ENCODE peak calls at places on chromosomes 2 and 18, in seven cellular contexts. One of them, this sample, is unnamed.

GRCh38 chr18:23238152-23238531 is 102.9 kb downstream of the CABLES1 start:
- DNase-seq in NCI-H69: no peak
- DNase-seq in T-cell: no peak
- DNase-seq in spleen: no peak
- DNase-seq in BE2C: no peak
- DNase-seq in activated T-cell treated with anti-CD3 and anti-CD28 coated beads for 48 hours: no peak
- DNase-seq in DMS153: no peak
- DNase-seq in this sample: no peak

GRCh38 chr18:59927246-59927825 is 27.5 kb downstream of the PMAIP1 start:
- DNase-seq in spleen: no peak
- DNase-seq in NCI-H69: no peak
- DNase-seq in DMS153: no peak
- DNase-seq in activated T-cell treated with anti-CD3 and anti-CD28 coated beads for 48 hours: no peak
- DNase-seq in T-cell: no peak
- DNase-seq in BE2C: no peak
- DNase-seq in this sample: no peak

GRCh38 chr2:9627310-9627709 is 3.5 kb downstream of the YWHAQ start:
- DNase-seq in T-cell: no peak
- DNase-seq in NCI-H69: no peak
- DNase-seq in BE2C: no peak
- DNase-seq in DMS153: no peak
- DNase-seq in activated T-cell treated with anti-CD3 and anti-CD28 coated beads for 48 hours: no peak
- DNase-seq in spleen: no peak
- DNase-seq in this sample: no peak

GRCh38 chr2:98521266-98521665 is 76.6 kb downstream of the INPP4A start:
- DNase-seq in DMS153: no peak
- DNase-seq in spleen: no peak
- DNase-seq in activated T-cell treated with anti-CD3 and anti-CD28 coated beads for 48 hours: no peak
- DNase-seq in BE2C: no peak
- DNase-seq in NCI-H69: no peak
- DNase-seq in T-cell: no peak
- DNase-seq in this sample: no peak

GRCh38 chr2:39696072-39696471 is 30.4 kb downstream of the TMEM178A start:
- DNase-seq in NCI-H69: peak; percentile 96
- DNase-seq in DMS153: peak; percentile 95
- DNase-seq in T-cell: no peak
- DNase-seq in BE2C: peak; percentile 44
- DNase-seq in activated T-cell treated with anti-CD3 and anti-CD28 coated beads for 48 hours: no peak
- DNase-seq in spleen: no peak
- DNase-seq in this sample: no peak

GRCh38 chr2:153917570-153917969 is 45.8 kb downstream of the GALNT13 start:
- DNase-seq in DMS153: no peak
- DNase-seq in T-cell: no peak
- DNase-seq in activated T-cell treated with anti-CD3 and anti-CD28 coated beads for 48 hours: no peak
- DNase-seq in spleen: no peak
- DNase-seq in BE2C: no peak
- DNase-seq in NCI-H69: peak; percentile 17
- DNase-seq in this sample: no peak

GRCh38 chr2:175282300-175282699 is 100.8 kb upstream of the ATP5MC3 start:
- DNase-seq in T-cell: no peak
- DNase-seq in NCI-H69: peak; percentile 86
- DNase-seq in spleen: no peak
- DNase-seq in activated T-cell treated with anti-CD3 and anti-CD28 coated beads for 48 hours: no peak
- DNase-seq in BE2C: no peak
- DNase-seq in DMS153: peak; percentile 66
- DNase-seq in this sample: no peak

GRCh38 chr2:85394256-85394655 is 15.9 kb downstream of the CAPG start:
- DNase-seq in BE2C: peak; percentile 16
- DNase-seq in activated T-cell treated with anti-CD3 and anti-CD28 coated beads for 48 hours: no peak
- DNase-seq in DMS153: peak; percentile 25
- DNase-seq in spleen: peak; percentile 28
- DNase-seq in NCI-H69: no peak
- DNase-seq in T-cell: no peak
- DNase-seq in this sample: no peak

GRCh38 chr2:84969511-84970265 is 1.3 kb upstream of the KCMF1 start:
- DNase-seq in DMS153: no peak
- DNase-seq in T-cell: no peak
- DNase-seq in spleen: no peak
- DNase-seq in activated T-cell treated with anti-CD3 and anti-CD28 coated beads for 48 hours: no peak
- DNase-seq in BE2C: peak; percentile 7
- DNase-seq in NCI-H69: peak; percentile 39
- DNase-seq in this sample: no peak

GRCh38 chr2:43400508-43400907 is 174.1 kb upstream of the ZFP36L2 start:
- DNase-seq in BE2C: no peak
- DNase-seq in DMS153: no peak
- DNase-seq in T-cell: no peak
- DNase-seq in activated T-cell treated with anti-CD3 and anti-CD28 coated beads for 48 hours: no peak
- DNase-seq in NCI-H69: peak; percentile 5
- DNase-seq in spleen: no peak
- DNase-seq in this sample: no peak

GRCh38 chr2:167749641-167750040 is 497.8 kb downstream of the STK39 start:
- DNase-seq in activated T-cell treated with anti-CD3 and anti-CD28 coated beads for 48 hours: no peak
- DNase-seq in spleen: no peak
- DNase-seq in DMS153: no peak
- DNase-seq in NCI-H69: peak; percentile 2
- DNase-seq in BE2C: no peak
- DNase-seq in T-cell: no peak
- DNase-seq in this sample: no peak

GRCh38 chr2:233822101-233822771 is 32.1 kb downstream of the HJURP start:
- DNase-seq in BE2C: no peak
- DNase-seq in spleen: peak; percentile 69
- DNase-seq in DMS153: no peak
- DNase-seq in activated T-cell treated with anti-CD3 and anti-CD28 coated beads for 48 hours: no peak
- DNase-seq in T-cell: no peak
- DNase-seq in NCI-H69: no peak
- DNase-seq in this sample: no peak

GRCh38 chr2:69241664-69242063 is 145.4 kb downstream of the GFPT1 start:
- DNase-seq in spleen: no peak
- DNase-seq in activated T-cell treated with anti-CD3 and anti-CD28 coated beads for 48 hours: no peak
- DNase-seq in NCI-H69: peak; percentile 92
- DNase-seq in T-cell: no peak
- DNase-seq in DMS153: peak; percentile 38
- DNase-seq in BE2C: no peak
- DNase-seq in this sample: no peak

GRCh38 chr2:192035731-192036442 is 158.8 kb downstream of the TMEFF2 start:
- DNase-seq in DMS153: no peak
- DNase-seq in T-cell: no peak
- DNase-seq in activated T-cell treated with anti-CD3 and anti-CD28 coated beads for 48 hours: no peak
- DNase-seq in spleen: no peak
- DNase-seq in NCI-H69: no peak
- DNase-seq in BE2C: no peak
- DNase-seq in this sample: no peak

GRCh38 chr2:188573453-188573852 is 281.8 kb downstream of the GULP1 start:
- DNase-seq in spleen: no peak
- DNase-seq in NCI-H69: peak; percentile 84
- DNase-seq in T-cell: no peak
- DNase-seq in activated T-cell treated with anti-CD3 and anti-CD28 coated beads for 48 hours: no peak
- DNase-seq in DMS153: no peak
- DNase-seq in BE2C: no peak
- DNase-seq in this sample: no peak

GRCh38 chr18:31977270-31977872 is 34.4 kb upstream of the TRAPPC8 start:
- DNase-seq in NCI-H69: peak; percentile 85
- DNase-seq in T-cell: peak; percentile 9
- DNase-seq in BE2C: peak; percentile 38
- DNase-seq in activated T-cell treated with anti-CD3 and anti-CD28 coated beads for 48 hours: no peak
- DNase-seq in spleen: no peak
- DNase-seq in DMS153: no peak
- DNase-seq in this sample: no peak

GRCh38 chr2:27737676-27738348 is 33.7 kb upstream of the MRPL33 start:
- DNase-seq in BE2C: peak; percentile 93
- DNase-seq in activated T-cell treated with anti-CD3 and anti-CD28 coated beads for 48 hours: no peak
- DNase-seq in DMS153: no peak
- DNase-seq in T-cell: no peak
- DNase-seq in NCI-H69: peak; percentile 70
- DNase-seq in spleen: peak; percentile 82
- DNase-seq in this sample: no peak

GRCh38 chr2:158232476-158232875 is 130.8 kb downstream of the UPP2 start:
- DNase-seq in activated T-cell treated with anti-CD3 and anti-CD28 coated beads for 48 hours: no peak
- DNase-seq in spleen: no peak
- DNase-seq in T-cell: no peak
- DNase-seq in NCI-H69: peak; percentile 56
- DNase-seq in DMS153: peak; percentile 58
- DNase-seq in BE2C: no peak
- DNase-seq in this sample: no peak

GRCh38 chr2:88185480-88185879 is 15.3 kb downstream of the THNSL2 start:
- DNase-seq in T-cell: no peak
- DNase-seq in activated T-cell treated with anti-CD3 and anti-CD28 coated beads for 48 hours: no peak
- DNase-seq in NCI-H69: no peak
- DNase-seq in spleen: no peak
- DNase-seq in BE2C: no peak
- DNase-seq in DMS153: no peak
- DNase-seq in this sample: no peak

GRCh38 chr2:121330921-121331320 is 45.9 kb upstream of the TFCP2L1 start:
- DNase-seq in DMS153: no peak
- DNase-seq in NCI-H69: no peak
- DNase-seq in spleen: peak; percentile 28
- DNase-seq in T-cell: no peak
- DNase-seq in activated T-cell treated with anti-CD3 and anti-CD28 coated beads for 48 hours: no peak
- DNase-seq in BE2C: no peak
- DNase-seq in this sample: no peak

GRCh38 chr18:25350561-25351201 is 1.3 kb downstream of the ZNF521 start:
- DNase-seq in spleen: peak; percentile 78
- DNase-seq in BE2C: no peak
- DNase-seq in T-cell: no peak
- DNase-seq in NCI-H69: peak; percentile 86
- DNase-seq in DMS153: no peak
- DNase-seq in activated T-cell treated with anti-CD3 and anti-CD28 coated beads for 48 hours: no peak
- DNase-seq in this sample: no peak

GRCh38 chr2:132577693-132578092 is 92.3 kb downstream of the LYPD1 start:
- DNase-seq in spleen: no peak
- DNase-seq in activated T-cell treated with anti-CD3 and anti-CD28 coated beads for 48 hours: no peak
- DNase-seq in NCI-H69: no peak
- DNase-seq in DMS153: no peak
- DNase-seq in T-cell: no peak
- DNase-seq in BE2C: no peak
- DNase-seq in this sample: no peak

GRCh38 chr2:218071218-218071937 is 2.3 kb downstream of the RUFY4 start:
- DNase-seq in DMS153: no peak
- DNase-seq in activated T-cell treated with anti-CD3 and anti-CD28 coated beads for 48 hours: no peak
- DNase-seq in BE2C: no peak
- DNase-seq in T-cell: no peak
- DNase-seq in NCI-H69: no peak
- DNase-seq in spleen: no peak
- DNase-seq in this sample: no peak

GRCh38 chr2:56170536-56170935 is 13.3 kb upstream of the CCDC85A start:
- DNase-seq in DMS153: no peak
- DNase-seq in BE2C: no peak
- DNase-seq in activated T-cell treated with anti-CD3 and anti-CD28 coated beads for 48 hours: no peak
- DNase-seq in spleen: no peak
- DNase-seq in T-cell: no peak
- DNase-seq in NCI-H69: no peak
- DNase-seq in this sample: no peak

GRCh38 chr2:205679410-205680009 is 2.8 kb upstream of the NRP2 start:
- DNase-seq in DMS153: no peak
- DNase-seq in T-cell: no peak
- DNase-seq in BE2C: no peak
- DNase-seq in NCI-H69: no peak
- DNase-seq in activated T-cell treated with anti-CD3 and anti-CD28 coated beads for 48 hours: no peak
- DNase-seq in spleen: no peak
- DNase-seq in this sample: no peak

GRCh38 chr18:39561136-39561535 is 1995.5 kb upstream of the CELF4 start:
- DNase-seq in spleen: no peak
- DNase-seq in BE2C: no peak
- DNase-seq in activated T-cell treated with anti-CD3 and anti-CD28 coated beads for 48 hours: no peak
- DNase-seq in T-cell: no peak
- DNase-seq in DMS153: no peak
- DNase-seq in NCI-H69: peak; percentile 36
- DNase-seq in this sample: no peak

GRCh38 chr2:10536569-10537133 is 88.5 kb upstream of the ODC1 start:
- DNase-seq in DMS153: peak; percentile 3
- DNase-seq in activated T-cell treated with anti-CD3 and anti-CD28 coated beads for 48 hours: no peak
- DNase-seq in BE2C: no peak
- DNase-seq in NCI-H69: peak; percentile 18
- DNase-seq in spleen: no peak
- DNase-seq in T-cell: no peak
- DNase-seq in this sample: no peak